ENCODE peak calls at places on chromosomes 11 and 22, in five cellular contexts. K, R, A, P and W are unnamed samples.

GRCh38 chr11:117087446-117087845 is 10.8 kb downstream of the SIK3 start:
- DNase-seq in K (no peak), R (no peak), P (no peak), A (no peak), W (no peak)

GRCh38 chr11:45411221-45411946 is 125.2 kb upstream of the SYT13 start:
- DNase-seq in A (no peak), R (no peak), P (no peak), K (peak), W (peak)

GRCh38 chr11:62433553-62434301 is 14.9 kb downstream of the SCGB1A1 start:
- DNase-seq in P (no peak), R (no peak), A (no peak), K (peak), W (peak)

GRCh38 chr11:69480547-69481392 is 693 bp upstream of the LINC01488 start:
- DNase-seq in P (no peak), A (no peak), R (no peak), K (no peak), W (no peak)

GRCh38 chr11:86741489-86742435 is 58.6 kb upstream of the PRSS23 start:
- DNase-seq in K (no peak), A (no peak), P (no peak), R (no peak), W (peak)

GRCh38 chr11:66012946-66013761 is 1.3 kb downstream of the CST6 start:
- DNase-seq in A (no peak), P (no peak), K (no peak), R (no peak), W (no peak)

GRCh38 chr22:39350803-39351688 is 1.3 kb downstream of the SYNGR1 start:
- DNase-seq in P (no peak), R (no peak), K (peak), A (no peak), W (no peak)

GRCh38 chr11:94245121-94245520 is 59.3 kb upstream of the IZUMO1R start:
- DNase-seq in K (no peak), P (no peak), A (no peak), R (no peak), W (no peak)

GRCh38 chr11:36763187-36763586 is 165.2 kb upstream of the RAG2 start:
- DNase-seq in P (no peak), K (no peak), A (no peak), R (no peak), W (no peak)

GRCh38 chr11:14012836-14013235 is 50.3 kb downstream of the SPON1 start:
- DNase-seq in R (no peak), P (no peak), K (no peak), A (no peak), W (no peak)

GRCh38 chr11:37500425-37500824 is 902.4 kb upstream of the RAG2 start:
- DNase-seq in A (no peak), R (no peak), K (no peak), P (no peak), W (no peak)

GRCh38 chr22:30402036-30402759 is 5.4 kb downstream of the SEC14L2 start:
- DNase-seq in A (no peak), R (no peak), P (no peak), K (no peak), W (no peak)

GRCh38 chr11:64250875-64251721 is at the start of gene PLCB3:
- DNase-seq in K (peak), A (peak), R (no peak), P (peak), W (peak)

GRCh38 chr22:30471616-30472318 is at the start of gene SEC14L3:
- DNase-seq in A (no peak), P (no peak), R (no peak), K (no peak), W (peak)

GRCh38 chr11:120061761-120062560 is 76.0 kb downstream of the TRIM29 start:
- DNase-seq in R (no peak), K (no peak), P (no peak), A (no peak), W (no peak)

GRCh38 chr22:33194529-33194928 is 136.3 kb upstream of the SYN3 start:
- DNase-seq in A (no peak), P (no peak), R (no peak), K (no peak), W (no peak)

GRCh38 chr11:324131-324530 is 3.5 kb upstream of the IFITM3 start:
- DNase-seq in A (no peak), R (no peak), P (no peak), K (no peak), W (no peak)

GRCh38 chr11:44875056-44875455 is 75.6 kb downstream of the TP53I11 start:
- DNase-seq in R (no peak), K (no peak), A (no peak), P (no peak), W (no peak)

GRCh38 chr11:34308821-34309585 is 48.8 kb downstream of the ABTB2 start:
- DNase-seq in K (no peak), A (no peak), P (no peak), R (no peak), W (no peak)

GRCh38 chr11:122441702-122442092 is 213.8 kb upstream of the UBASH3B start:
- DNase-seq in R (no peak), P (no peak), K (no peak), A (no peak), W (peak)

GRCh38 chr11:115872418-115872817 is 368.2 kb upstream of the CADM1 start:
- DNase-seq in K (no peak), A (no peak), R (no peak), P (no peak), W (peak)

GRCh38 chr11:116499396-116500001 is 273.3 kb downstream of the BUD13 start:
- DNase-seq in R (peak), P (no peak), K (peak), A (peak), W (peak)

GRCh38 chr11:130050272-130050671 is 19.4 kb upstream of the APLP2 start:
- DNase-seq in K (no peak), R (no peak), A (no peak), P (no peak), W (no peak)

GRCh38 chr22:17501679-17502285 is 61.5 kb upstream of the SLC25A18 start:
- DNase-seq in K (peak), P (peak), R (no peak), A (peak), W (peak)

GRCh38 chr22:23781533-23781932 is 5.2 kb upstream of the SMARCB1 start:
- DNase-seq in A (peak), K (no peak), R (no peak), P (no peak), W (no peak)

GRCh38 chr11:134497586-134497985 is 85.5 kb upstream of the B3GAT1 start:
- DNase-seq in P (no peak), K (no peak), R (no peak), A (no peak), W (peak)

GRCh38 chr11:31141804-31142203 is 227.7 kb downstream of the DCDC1 start:
- DNase-seq in R (no peak), A (no peak), K (no peak), P (no peak), W (peak)

GRCh38 chr11:8025816-8026215 is 38.7 kb downstream of the EIF3F start:
- DNase-seq in K (no peak), P (no peak), R (no peak), A (peak), W (no peak)

GRCh38 chr22:20783844-20784723 is 10.2 kb downstream of the SERPIND1 start:
- DNase-seq in A (peak), K (peak), P (peak), R (no peak), W (peak)

GRCh38 chr11:1639102-1639620 is 9.6 kb downstream of the KRTAP5-5 start:
- DNase-seq in P (no peak), A (no peak), R (no peak), K (peak), W (peak)

GRCh38 chr11:62909107-62909894 is 11.9 kb downstream of the CHRM1 start:
- DNase-seq in A (peak), R (no peak), K (no peak), P (no peak), W (peak)

GRCh38 chr22:27045103-27045940 is 387.9 kb downstream of the MIAT start:
- DNase-seq in R (no peak), K (peak), A (peak), P (no peak), W (peak)

GRCh38 chr11:30310623-30311022 is 12.3 kb upstream of the ARL14EP start:
- DNase-seq in K (no peak), R (no peak), A (no peak), P (no peak), W (no peak)

GRCh38 chr11:40187092-40187403 is 1272.4 kb downstream of the LRRC4C start:
- DNase-seq in P (no peak), R (no peak), A (no peak), K (no peak), W (no peak)

GRCh38 chr11:61871158-61871597 is 20.2 kb downstream of the FADS3 start:
- DNase-seq in K (peak), A (peak), P (peak), R (peak), W (peak)

GRCh38 chr11:58530236-58530635 is 22.3 kb upstream of the OR5B21 start:
- DNase-seq in A (no peak), K (no peak), P (peak), R (no peak), W (peak)